ENCODE peak calls at places on chromosomes 4 and X, in six cellular contexts. Q is lung, O is heart left ventricle, A is pancreas, M is cardiac muscle cell, T is suprapubic skin. C is an unnamed sample. For H3K9me3 and H3K4me1, the result is how much of the 10 kb centered on the place peaks cover.

GRCh38 chr4:174532479-174532878 is 10.2 kb upstream of the HPGD start:
- DNase-seq in M (no peak), T (no peak), A (no peak), O (no peak), Q (no peak), C (no peak)

GRCh38 chr4:186845137-186845842 is 121.6 kb upstream of the FAT1 start:
- DNase-seq in Q (no peak), M (peak), T (no peak), O (no peak), A (no peak), C (no peak)

GRCh38 chr4:130416228-130416627 is 1320.3 kb downstream of the C4orf33 start:
- DNase-seq in T (no peak), M (no peak), Q (no peak), A (no peak), O (no peak), C (no peak)

GRCh38 chr4:109432676-109433075 is 939 bp upstream of the SEC24B start:
- DNase-seq in T (no peak), M (peak), Q (no peak), O (no peak), A (no peak), C (no peak)

GRCh38 chr4:24771241-24771640 is 24.1 kb upstream of the SOD3 start:
- DNase-seq in O (no peak), T (no peak), Q (no peak), M (peak), A (no peak), C (no peak)

GRCh38 chrX:77719388-77719787 is 66.6 kb downstream of the ATRX start:
- DNase-seq in Q (no peak), M (no peak), A (no peak), T (no peak), O (no peak), C (no peak)

GRCh38 chr4:80266267-80266901 is at the start of gene FGF5:
- DNase-seq in T (no peak), A (peak), Q (no peak), O (peak), M (peak), C (no peak)

GRCh38 chrX:7993873-7994272 is 66.7 kb upstream of the PNPLA4 start:
- DNase-seq in Q (no peak), T (no peak), M (no peak), A (no peak), O (no peak), C (no peak)

GRCh38 chrX:135191838-135192237 is 20.6 kb upstream of the CT55 start:
- DNase-seq in T (no peak), Q (no peak), O (no peak), A (no peak), M (no peak), C (no peak)

GRCh38 chr4:26780524-26780923 is 80.1 kb upstream of the STIM2 start:
- DNase-seq in T (no peak), Q (no peak), M (peak), A (no peak), O (no peak), C (no peak)

GRCh38 chrX:45068555-45068954 is 132.1 kb downstream of the DIPK2B start:
- DNase-seq in T (no peak), Q (no peak), M (no peak), O (no peak), A (no peak), C (no peak)

GRCh38 chr4:183554878-183555585 is 50.2 kb downstream of the ING2 start:
- DNase-seq in T (no peak), M (no peak), A (no peak), O (no peak), Q (peak), C (no peak)

GRCh38 chrX:10634681-10635161 is 14.3 kb upstream of the MID1 start:
- DNase-seq in M (peak), A (no peak), Q (no peak), T (no peak), O (no peak), C (no peak)

GRCh38 chrX:10986616-10987015 is 124.5 kb upstream of the HCCS start:
- DNase-seq in A (no peak), M (peak), O (no peak), Q (no peak), T (no peak), C (no peak)

GRCh38 chrX:54711735-54712134 is 86.3 kb downstream of the ITIH6 start:
- DNase-seq in A (no peak), T (no peak), Q (no peak), O (no peak), M (no peak), C (no peak)

GRCh38 chr4:48275247-48275646 is 5.6 kb upstream of the TEC start:
- DNase-seq in O (no peak), Q (no peak), A (no peak), T (no peak), M (peak), C (no peak)

GRCh38 chrX:48636776-48637175 is 39.5 kb downstream of the WDR13 start:
- DNase-seq in A (no peak), T (no peak), M (no peak), O (no peak), Q (no peak), C (no peak)

GRCh38 chr4:17780461-17781071 is 855 bp downstream of the FAM184B start:
- DNase-seq in M (peak), T (no peak), A (no peak), O (no peak), Q (peak), C (no peak)

GRCh38 chr4:174111350-174111888 is 172.0 kb downstream of the FBXO8 start:
- DNase-seq in A (no peak), Q (no peak), T (no peak), M (no peak), O (no peak), C (no peak)

GRCh38 chrX:24561121-24561520 is 86.0 kb downstream of the PCYT1B start:
- DNase-seq in T (no peak), Q (no peak), M (peak), O (no peak), A (no peak), C (no peak)

GRCh38 chr4:96149911-96150310 is 310.0 kb downstream of the PDHA2 start:
- DNase-seq in Q (no peak), M (peak), O (no peak), T (no peak), A (no peak), C (no peak)

GRCh38 chr4:98659106-98659592 is 738 bp upstream of the TSPAN5 start:
- DNase-seq in M (peak), A (no peak), Q (no peak), T (no peak), O (no peak), C (no peak)

GRCh38 chrX:39174761-39175417 is 373.6 kb downstream of the MID1IP1 start:
- DNase-seq in T (no peak), Q (no peak), O (no peak), M (peak), A (no peak), C (no peak)

GRCh38 chrX:120228187-120228908 is 22.3 kb upstream of the ZBTB33 start:
- DNase-seq in M (no peak), Q (no peak), T (no peak), A (no peak), O (no peak), C (no peak)

GRCh38 chrX:16125520-16126149 is 2.3 kb downstream of the GRPR start:
- DNase-seq in T (no peak), A (no peak), Q (no peak), O (no peak), M (no peak), C (no peak)

GRCh38 chr4:111633663-111634266 is 511.5 kb upstream of the FAM241A start:
- DNase-seq in T (no peak), M (no peak), O (no peak), A (no peak), Q (no peak), C (no peak)

GRCh38 chr4:140603286-140603685 is 34.5 kb upstream of the UCP1 start:
- DNase-seq in Q (no peak), A (no peak), O (peak), T (no peak), M (no peak), C (no peak)

GRCh38 chr4:3098346-3098745 is 23.9 kb downstream of the HTT start:
- DNase-seq in M (no peak), A (no peak), Q (no peak), T (no peak), O (no peak), C (no peak)

GRCh38 chr4:57095245-57095644 is 14.9 kb downstream of the IGFBP7 start:
- DNase-seq in M (no peak), A (no peak), O (no peak), T (no peak), Q (no peak), C (no peak)

GRCh38 chr4:15805583-15806517 is 27.7 kb downstream of the CD38 start:
- DNase-seq in A (no peak), T (no peak), M (peak), Q (peak), O (no peak), C (no peak)

GRCh38 chrX:103311401-103311785 is 603 bp upstream of the BEX2 start:
- DNase-seq in O (no peak), T (no peak), M (no peak), Q (no peak), A (no peak), C (no peak)

GRCh38 chrX:103309860-103310591 is 764 bp downstream of the BEX2 start:
- DNase-seq in T (no peak), O (no peak), Q (no peak), M (no peak), A (no peak), C (no peak)

GRCh38 chrX:103310592-103311400 is at the start of gene BEX2:
- DNase-seq in A (peak), T (peak), O (peak), Q (peak), M (peak), C (no peak)
- H3K27ac ChIP-seq in A (no peak), T (no peak), O (no peak), Q (no peak), M (no peak), C (no peak)

DNA sequence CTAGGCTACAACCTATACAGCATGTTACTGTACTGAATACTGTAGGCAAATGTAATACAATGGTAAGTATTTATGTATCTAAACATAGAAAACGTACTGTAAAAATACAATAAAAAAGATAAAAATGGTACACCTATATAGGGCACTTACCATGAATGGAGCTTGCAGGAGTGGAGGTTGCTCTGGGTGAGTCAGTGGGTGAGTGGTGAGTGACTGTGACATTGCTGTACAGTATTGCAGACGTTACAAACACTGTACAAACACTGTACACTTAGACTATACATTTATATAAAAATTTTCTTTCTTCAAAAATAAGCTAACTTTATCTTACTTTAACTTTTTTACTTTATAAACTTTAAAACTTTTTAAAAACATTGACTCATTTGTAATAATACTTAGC is 190.3 kb upstream of the NR3C2 start:
- DNase-seq in O (no peak), M (no peak), A (no peak), Q (no peak), T (no peak), C (no peak)
- H3K9me3 ChIP-seq in O (under half), M (under half), A (under half), Q (under half), T (under half), C (under half)

GRCh38 chr4:84917087-84917821 is 49.2 kb downstream of the WDFY3 start:
- DNase-seq in T (no peak), A (no peak), O (no peak), Q (no peak), M (no peak), C (no peak)
- H3K4me1 ChIP-seq in T (under half), A (under half), O (under half), Q (under half), M (under half), C (under half)

DNA sequence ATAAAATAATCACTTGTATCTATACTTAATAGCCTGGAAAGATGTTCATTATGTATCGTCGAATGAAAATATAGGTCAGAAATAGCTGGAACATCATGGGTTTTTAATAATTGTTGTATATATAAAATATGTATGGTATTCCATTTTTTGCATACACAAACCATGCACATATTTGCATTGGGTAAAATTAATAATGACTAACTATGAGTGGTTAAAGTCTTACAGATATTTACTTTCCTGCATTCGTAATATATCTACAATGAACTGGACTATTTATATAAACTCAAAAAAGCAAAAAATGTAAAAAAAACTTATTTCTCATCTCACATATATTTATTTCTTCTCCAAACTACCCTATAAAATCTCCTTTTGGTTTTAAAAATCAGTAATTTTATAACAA is 46.0 kb downstream of the CYLC1 start:
- DNase-seq in Q (no peak), A (no peak), T (no peak), O (no peak), M (no peak), C (no peak)
- H3K27ac ChIP-seq in Q (no peak), A (no peak), T (no peak), O (no peak), M (no peak), C (no peak)

GRCh38 chr4:149218672-149219071 is 597.0 kb downstream of the IQCM start:
- DNase-seq in M (no peak), Q (no peak), T (no peak), A (no peak), O (no peak), C (no peak)

DNA sequence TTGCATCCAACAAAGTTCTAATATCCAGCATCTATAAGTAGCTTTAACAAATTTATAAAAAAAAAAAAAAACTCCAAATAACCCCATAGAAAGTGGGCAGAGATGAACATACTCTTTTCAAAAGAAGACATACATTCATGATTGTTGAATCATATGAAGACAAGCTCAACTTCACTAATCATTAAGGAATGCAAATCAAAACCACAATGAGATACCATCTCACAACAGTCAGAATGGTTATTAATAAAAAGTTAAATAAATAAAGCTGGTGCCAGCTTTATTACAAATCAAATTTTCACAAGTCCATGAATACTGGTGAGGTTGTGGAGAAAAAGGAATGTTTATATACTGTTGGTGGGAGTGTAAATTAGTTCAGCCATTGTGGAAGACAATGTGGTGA is 592.0 kb downstream of the IQCM start:
- DNase-seq in Q (no peak), T (no peak), A (no peak), M (peak), O (no peak), C (no peak)
- H3K9me3 ChIP-seq in Q (under half), T (under half), A (under half), M (under half), O (under half), C (under half)

GRCh38 chrX:50431623-50432022 is 39.0 kb downstream of the DGKK start:
- DNase-seq in T (no peak), O (no peak), Q (no peak), A (no peak), M (no peak), C (no peak)

GRCh38 chrX:50432760-50433377 is 37.8 kb downstream of the DGKK start:
- DNase-seq in T (no peak), Q (no peak), O (no peak), M (no peak), A (no peak), C (no peak)

GRCh38 chrX:50436797-50437196 is 33.8 kb downstream of the DGKK start:
- DNase-seq in Q (no peak), M (no peak), T (no peak), O (no peak), A (no peak), C (no peak)

DNA sequence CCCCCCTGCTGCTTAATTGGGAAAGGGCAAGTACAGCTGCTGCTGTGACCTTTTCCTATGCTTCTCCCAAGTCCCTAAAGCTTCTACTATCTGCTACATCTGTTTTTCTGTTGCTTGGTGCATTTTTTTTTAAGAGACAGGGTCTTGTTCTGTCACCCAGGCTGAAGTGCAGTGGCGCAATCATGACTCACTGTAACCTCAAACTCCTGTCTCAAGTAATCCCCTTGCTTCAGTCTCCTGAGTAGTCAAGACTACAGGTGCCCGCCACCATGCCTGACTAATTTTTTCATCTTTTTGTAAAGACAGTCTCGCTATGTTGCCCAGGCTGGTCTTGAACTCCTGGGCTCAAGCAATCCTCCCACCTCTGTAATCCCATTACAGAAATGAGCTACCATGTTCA is 39.7 kb downstream of the DGKK start:
- DNase-seq in O (no peak), T (no peak), Q (no peak), A (no peak), M (no peak), C (no peak)
- H3K4me1 ChIP-seq in O (under half), T (under half), Q (under half), A (under half), M (under half), C (under half)

DNA sequence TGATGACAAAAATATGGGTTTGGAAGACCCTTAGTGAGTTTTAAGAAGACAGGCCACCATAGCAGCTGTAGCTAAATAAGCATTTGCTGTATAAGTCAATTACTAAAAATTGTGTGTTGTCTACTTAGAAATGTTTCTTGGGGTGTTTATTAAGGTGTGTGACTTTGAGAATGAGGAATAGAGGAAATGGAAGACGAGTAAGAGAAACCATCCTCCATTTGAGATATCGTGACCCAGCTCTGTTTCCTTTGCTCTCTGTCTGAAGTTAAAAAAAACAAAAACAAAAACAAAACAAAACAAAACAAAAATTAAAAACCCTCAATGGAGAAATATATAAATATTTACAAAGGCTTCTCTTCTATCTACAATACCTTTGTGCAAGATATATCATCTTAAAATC is 41.7 kb upstream of the FAM9C start:
- DNase-seq in T (no peak), O (no peak), A (no peak), Q (no peak), M (no peak), C (no peak)
- H3K27ac ChIP-seq in T (no peak), O (no peak), A (no peak), Q (no peak), M (no peak), C (no peak)

GRCh38 chr4:105719214-105719613 is 10.6 kb downstream of the GSTCD start:
- DNase-seq in O (no peak), M (no peak), A (no peak), Q (no peak), T (no peak), C (no peak)
- H3K9me3 ChIP-seq in O (under half), M (under half), A (under half), Q (under half), T (under half), C (under half)

GRCh38 chr4:38765391-38765790 is 17.4 kb downstream of the TLR10 start:
- DNase-seq in M (no peak), Q (no peak), O (no peak), A (no peak), T (no peak), C (no peak)

GRCh38 chr4:38762560-38762959 is 20.2 kb downstream of the TLR10 start:
- DNase-seq in M (no peak), Q (no peak), O (no peak), A (no peak), T (no peak), C (no peak)

GRCh38 chr4:38760915-38761314 is 21.9 kb downstream of the TLR10 start:
- DNase-seq in O (no peak), M (no peak), Q (no peak), A (no peak), T (no peak), C (no peak)

GRCh38 chr4:38759790-38760122 is 23.0 kb downstream of the TLR10 start:
- DNase-seq in M (no peak), O (no peak), A (no peak), Q (no peak), T (no peak), C (no peak)

GRCh38 chr4:38764292-38764691 is 18.5 kb downstream of the TLR10 start:
- DNase-seq in T (no peak), O (no peak), M (no peak), Q (no peak), A (no peak), C (no peak)
- H3K4me1 ChIP-seq in T (under half), O (under half), M (under half), Q (under half), A (under half), C (under half)

C was measured in right atrium auricular region.